ENCODE peak calls at places on chromosomes 16 and 17, in ten cellular contexts. One of them, this sample, is unnamed.

GRCh38 chr17:75250009-75250471 is 11.4 kb downstream of the GGA3 start:
- DNase-seq in amygdala: no peak
- DNase-seq in naive thymus-derived CD8-positive, alpha-beta T cell: peak; percentile 22
- DNase-seq in colonic mucosa: no peak
- DNase-seq in head of caudate nucleus: peak; percentile 82
- DNase-seq in WTC11: no peak
- DNase-seq in epithelial cell of esophagus: peak; percentile 70
- DNase-seq in stimulated activated CD4-positive, alpha-beta T cell treated with anti-CD3 and anti-CD28 coated beads, Interleukin-1b, Interleukin-23, amount 100 ng/mL, for 1 hour: peak; percentile 62
- DNase-seq in HEK293T: no peak
- DNase-seq in stimulated activated CD8-positive, alpha-beta memory T cell treated with anti-CD3 and anti-CD28 coated beads, Interleukin-15, amount 100 ng/mL, for 48 hours: peak; percentile 82
- DNase-seq in this sample: no peak

GRCh38 chr16:65024649-65025243 is 97.1 kb downstream of the CDH11 start:
- DNase-seq in head of caudate nucleus: no peak
- DNase-seq in HEK293T: no peak
- DNase-seq in stimulated activated CD8-positive, alpha-beta memory T cell treated with anti-CD3 and anti-CD28 coated beads, Interleukin-15, amount 100 ng/mL, for 48 hours: no peak
- DNase-seq in stimulated activated CD4-positive, alpha-beta T cell treated with anti-CD3 and anti-CD28 coated beads, Interleukin-1b, Interleukin-23, amount 100 ng/mL, for 1 hour: no peak
- DNase-seq in amygdala: no peak
- DNase-seq in colonic mucosa: no peak
- DNase-seq in epithelial cell of esophagus: peak; percentile 39
- DNase-seq in WTC11: no peak
- DNase-seq in naive thymus-derived CD8-positive, alpha-beta T cell: no peak
- DNase-seq in this sample: no peak

GRCh38 chr17:14922421-14922820 is 342.7 kb downstream of the PMP22 start:
- DNase-seq in stimulated activated CD8-positive, alpha-beta memory T cell treated with anti-CD3 and anti-CD28 coated beads, Interleukin-15, amount 100 ng/mL, for 48 hours: no peak
- DNase-seq in WTC11: no peak
- DNase-seq in naive thymus-derived CD8-positive, alpha-beta T cell: no peak
- DNase-seq in HEK293T: no peak
- DNase-seq in colonic mucosa: no peak
- DNase-seq in head of caudate nucleus: no peak
- DNase-seq in amygdala: peak; percentile 2
- DNase-seq in epithelial cell of esophagus: no peak
- DNase-seq in stimulated activated CD4-positive, alpha-beta T cell treated with anti-CD3 and anti-CD28 coated beads, Interleukin-1b, Interleukin-23, amount 100 ng/mL, for 1 hour: no peak
- DNase-seq in this sample: no peak

GRCh38 chr16:88478115-88478514 is 25.0 kb downstream of the ZFPM1 start:
- DNase-seq in amygdala: no peak
- DNase-seq in colonic mucosa: no peak
- DNase-seq in stimulated activated CD8-positive, alpha-beta memory T cell treated with anti-CD3 and anti-CD28 coated beads, Interleukin-15, amount 100 ng/mL, for 48 hours: no peak
- DNase-seq in head of caudate nucleus: no peak
- DNase-seq in naive thymus-derived CD8-positive, alpha-beta T cell: peak; percentile 59
- DNase-seq in epithelial cell of esophagus: no peak
- DNase-seq in stimulated activated CD4-positive, alpha-beta T cell treated with anti-CD3 and anti-CD28 coated beads, Interleukin-1b, Interleukin-23, amount 100 ng/mL, for 1 hour: no peak
- DNase-seq in HEK293T: no peak
- DNase-seq in WTC11: no peak
- DNase-seq in this sample: no peak

GRCh38 chr16:30472328-30472942 is at the start of gene ITGAL:
- DNase-seq in HEK293T: no peak
- DNase-seq in amygdala: no peak
- DNase-seq in epithelial cell of esophagus: peak; percentile 15
- DNase-seq in naive thymus-derived CD8-positive, alpha-beta T cell: peak; percentile 85
- DNase-seq in head of caudate nucleus: no peak
- DNase-seq in stimulated activated CD8-positive, alpha-beta memory T cell treated with anti-CD3 and anti-CD28 coated beads, Interleukin-15, amount 100 ng/mL, for 48 hours: peak; percentile 83
- DNase-seq in stimulated activated CD4-positive, alpha-beta T cell treated with anti-CD3 and anti-CD28 coated beads, Interleukin-1b, Interleukin-23, amount 100 ng/mL, for 1 hour: peak; percentile 58
- DNase-seq in WTC11: no peak
- DNase-seq in colonic mucosa: peak; percentile 46
- DNase-seq in this sample: no peak

GRCh38 chr16:70800306-70800705 is 652 bp downstream of the VAC14 start:
- DNase-seq in HEK293T: no peak
- DNase-seq in stimulated activated CD4-positive, alpha-beta T cell treated with anti-CD3 and anti-CD28 coated beads, Interleukin-1b, Interleukin-23, amount 100 ng/mL, for 1 hour: no peak
- DNase-seq in WTC11: no peak
- DNase-seq in stimulated activated CD8-positive, alpha-beta memory T cell treated with anti-CD3 and anti-CD28 coated beads, Interleukin-15, amount 100 ng/mL, for 48 hours: no peak
- DNase-seq in head of caudate nucleus: peak; percentile 14
- DNase-seq in colonic mucosa: no peak
- DNase-seq in amygdala: no peak
- DNase-seq in epithelial cell of esophagus: no peak
- DNase-seq in naive thymus-derived CD8-positive, alpha-beta T cell: peak; percentile 8
- DNase-seq in this sample: no peak

GRCh38 chr17:64992325-64992802 is 64.2 kb downstream of the GNA13 start:
- DNase-seq in naive thymus-derived CD8-positive, alpha-beta T cell: no peak
- DNase-seq in WTC11: no peak
- DNase-seq in stimulated activated CD8-positive, alpha-beta memory T cell treated with anti-CD3 and anti-CD28 coated beads, Interleukin-15, amount 100 ng/mL, for 48 hours: no peak
- DNase-seq in HEK293T: no peak
- DNase-seq in stimulated activated CD4-positive, alpha-beta T cell treated with anti-CD3 and anti-CD28 coated beads, Interleukin-1b, Interleukin-23, amount 100 ng/mL, for 1 hour: no peak
- DNase-seq in colonic mucosa: no peak
- DNase-seq in amygdala: no peak
- DNase-seq in epithelial cell of esophagus: peak; percentile 93
- DNase-seq in head of caudate nucleus: no peak
- DNase-seq in this sample: no peak

GRCh38 chr17:58092101-58092796 is 9.0 kb downstream of the DYNLL2 start:
- DNase-seq in epithelial cell of esophagus: no peak
- DNase-seq in naive thymus-derived CD8-positive, alpha-beta T cell: no peak
- DNase-seq in stimulated activated CD8-positive, alpha-beta memory T cell treated with anti-CD3 and anti-CD28 coated beads, Interleukin-15, amount 100 ng/mL, for 48 hours: no peak
- DNase-seq in HEK293T: no peak
- DNase-seq in head of caudate nucleus: no peak
- DNase-seq in WTC11: no peak
- DNase-seq in amygdala: no peak
- DNase-seq in colonic mucosa: no peak
- DNase-seq in stimulated activated CD4-positive, alpha-beta T cell treated with anti-CD3 and anti-CD28 coated beads, Interleukin-1b, Interleukin-23, amount 100 ng/mL, for 1 hour: no peak
- DNase-seq in this sample: no peak

GRCh38 chr16:89657442-89658220 is at the start of the genes CHMP1A and SPATA33:
- DNase-seq in HEK293T: peak; percentile 99
- DNase-seq in head of caudate nucleus: peak; percentile 84
- DNase-seq in naive thymus-derived CD8-positive, alpha-beta T cell: peak; percentile 95
- DNase-seq in epithelial cell of esophagus: peak; percentile 87
- DNase-seq in amygdala: peak; percentile 87
- DNase-seq in colonic mucosa: peak; percentile 90
- DNase-seq in stimulated activated CD4-positive, alpha-beta T cell treated with anti-CD3 and anti-CD28 coated beads, Interleukin-1b, Interleukin-23, amount 100 ng/mL, for 1 hour: peak; percentile 84
- DNase-seq in stimulated activated CD8-positive, alpha-beta memory T cell treated with anti-CD3 and anti-CD28 coated beads, Interleukin-15, amount 100 ng/mL, for 48 hours: peak; percentile 88
- DNase-seq in WTC11: peak; percentile 89
- DNase-seq in this sample: peak; percentile 79

GRCh38 chr17:39002991-39003715 is 36.0 kb upstream of the FBXO47 start:
- DNase-seq in stimulated activated CD8-positive, alpha-beta memory T cell treated with anti-CD3 and anti-CD28 coated beads, Interleukin-15, amount 100 ng/mL, for 48 hours: peak; percentile 10
- DNase-seq in naive thymus-derived CD8-positive, alpha-beta T cell: peak; percentile 72
- DNase-seq in WTC11: no peak
- DNase-seq in colonic mucosa: peak; percentile 55
- DNase-seq in head of caudate nucleus: peak; percentile 51
- DNase-seq in stimulated activated CD4-positive, alpha-beta T cell treated with anti-CD3 and anti-CD28 coated beads, Interleukin-1b, Interleukin-23, amount 100 ng/mL, for 1 hour: no peak
- DNase-seq in epithelial cell of esophagus: no peak
- DNase-seq in HEK293T: no peak
- DNase-seq in amygdala: no peak
- DNase-seq in this sample: no peak

GRCh38 chr17:1473170-1473569 is 17.1 kb upstream of the CRK start:
- DNase-seq in epithelial cell of esophagus: no peak
- DNase-seq in stimulated activated CD4-positive, alpha-beta T cell treated with anti-CD3 and anti-CD28 coated beads, Interleukin-1b, Interleukin-23, amount 100 ng/mL, for 1 hour: no peak
- DNase-seq in naive thymus-derived CD8-positive, alpha-beta T cell: peak; percentile 23
- DNase-seq in head of caudate nucleus: no peak
- DNase-seq in WTC11: peak; percentile 30
- DNase-seq in amygdala: no peak
- DNase-seq in stimulated activated CD8-positive, alpha-beta memory T cell treated with anti-CD3 and anti-CD28 coated beads, Interleukin-15, amount 100 ng/mL, for 48 hours: no peak
- DNase-seq in colonic mucosa: no peak
- DNase-seq in HEK293T: no peak
- DNase-seq in this sample: no peak

GRCh38 chr16:55508941-55509920 is at the start of gene LPCAT2:
- DNase-seq in amygdala: peak; percentile 56
- DNase-seq in colonic mucosa: peak; percentile 94
- DNase-seq in epithelial cell of esophagus: peak; percentile 91
- DNase-seq in HEK293T: peak; percentile 95
- DNase-seq in stimulated activated CD4-positive, alpha-beta T cell treated with anti-CD3 and anti-CD28 coated beads, Interleukin-1b, Interleukin-23, amount 100 ng/mL, for 1 hour: peak; percentile 19
- DNase-seq in WTC11: peak; percentile 95
- DNase-seq in naive thymus-derived CD8-positive, alpha-beta T cell: no peak
- DNase-seq in stimulated activated CD8-positive, alpha-beta memory T cell treated with anti-CD3 and anti-CD28 coated beads, Interleukin-15, amount 100 ng/mL, for 48 hours: peak; percentile 30
- DNase-seq in head of caudate nucleus: peak; percentile 70
- DNase-seq in this sample: peak; percentile 75

GRCh38 chr17:70621593-70621992 is 452.3 kb downstream of the KCNJ2 start:
- DNase-seq in naive thymus-derived CD8-positive, alpha-beta T cell: no peak
- DNase-seq in stimulated activated CD8-positive, alpha-beta memory T cell treated with anti-CD3 and anti-CD28 coated beads, Interleukin-15, amount 100 ng/mL, for 48 hours: no peak
- DNase-seq in stimulated activated CD4-positive, alpha-beta T cell treated with anti-CD3 and anti-CD28 coated beads, Interleukin-1b, Interleukin-23, amount 100 ng/mL, for 1 hour: no peak
- DNase-seq in head of caudate nucleus: no peak
- DNase-seq in epithelial cell of esophagus: no peak
- DNase-seq in HEK293T: no peak
- DNase-seq in colonic mucosa: no peak
- DNase-seq in amygdala: peak; percentile 24
- DNase-seq in WTC11: no peak
- DNase-seq in this sample: no peak

GRCh38 chr16:67082891-67083290 is 26.9 kb upstream of the PHAF1 start:
- DNase-seq in WTC11: no peak
- DNase-seq in epithelial cell of esophagus: no peak
- DNase-seq in head of caudate nucleus: no peak
- DNase-seq in stimulated activated CD8-positive, alpha-beta memory T cell treated with anti-CD3 and anti-CD28 coated beads, Interleukin-15, amount 100 ng/mL, for 48 hours: no peak
- DNase-seq in stimulated activated CD4-positive, alpha-beta T cell treated with anti-CD3 and anti-CD28 coated beads, Interleukin-1b, Interleukin-23, amount 100 ng/mL, for 1 hour: no peak
- DNase-seq in amygdala: no peak
- DNase-seq in HEK293T: no peak
- DNase-seq in naive thymus-derived CD8-positive, alpha-beta T cell: no peak
- DNase-seq in colonic mucosa: no peak
- DNase-seq in this sample: no peak

GRCh38 chr17:8264320-8264719 is 15.2 kb downstream of the PFAS start:
- DNase-seq in epithelial cell of esophagus: no peak
- DNase-seq in stimulated activated CD4-positive, alpha-beta T cell treated with anti-CD3 and anti-CD28 coated beads, Interleukin-1b, Interleukin-23, amount 100 ng/mL, for 1 hour: no peak
- DNase-seq in WTC11: no peak
- DNase-seq in naive thymus-derived CD8-positive, alpha-beta T cell: no peak
- DNase-seq in amygdala: no peak
- DNase-seq in head of caudate nucleus: no peak
- DNase-seq in colonic mucosa: no peak
- DNase-seq in stimulated activated CD8-positive, alpha-beta memory T cell treated with anti-CD3 and anti-CD28 coated beads, Interleukin-15, amount 100 ng/mL, for 48 hours: no peak
- DNase-seq in HEK293T: no peak
- DNase-seq in this sample: no peak

GRCh38 chr16:6193718-6194117 is 1096.1 kb upstream of the EEF2KMT start:
- DNase-seq in stimulated activated CD8-positive, alpha-beta memory T cell treated with anti-CD3 and anti-CD28 coated beads, Interleukin-15, amount 100 ng/mL, for 48 hours: no peak
- DNase-seq in head of caudate nucleus: no peak
- DNase-seq in HEK293T: no peak
- DNase-seq in epithelial cell of esophagus: peak; percentile 45
- DNase-seq in amygdala: no peak
- DNase-seq in naive thymus-derived CD8-positive, alpha-beta T cell: no peak
- DNase-seq in colonic mucosa: peak; percentile 28
- DNase-seq in stimulated activated CD4-positive, alpha-beta T cell treated with anti-CD3 and anti-CD28 coated beads, Interleukin-1b, Interleukin-23, amount 100 ng/mL, for 1 hour: no peak
- DNase-seq in WTC11: no peak
- DNase-seq in this sample: no peak

GRCh38 chr17:48215583-48216139 is 108.1 kb downstream of the SNX11 start:
- DNase-seq in head of caudate nucleus: no peak
- DNase-seq in stimulated activated CD4-positive, alpha-beta T cell treated with anti-CD3 and anti-CD28 coated beads, Interleukin-1b, Interleukin-23, amount 100 ng/mL, for 1 hour: no peak
- DNase-seq in amygdala: no peak
- DNase-seq in stimulated activated CD8-positive, alpha-beta memory T cell treated with anti-CD3 and anti-CD28 coated beads, Interleukin-15, amount 100 ng/mL, for 48 hours: no peak
- DNase-seq in WTC11: peak; percentile 49
- DNase-seq in HEK293T: peak; percentile 75
- DNase-seq in naive thymus-derived CD8-positive, alpha-beta T cell: no peak
- DNase-seq in epithelial cell of esophagus: peak; percentile 58
- DNase-seq in colonic mucosa: peak; percentile 26
- DNase-seq in this sample: peak; percentile 50

GRCh38 chr17:7280519-7281073 is 922 bp upstream of the SLC2A4 start:
- DNase-seq in head of caudate nucleus: peak; percentile 66
- DNase-seq in epithelial cell of esophagus: peak; percentile 91
- DNase-seq in naive thymus-derived CD8-positive, alpha-beta T cell: peak; percentile 89
- DNase-seq in stimulated activated CD8-positive, alpha-beta memory T cell treated with anti-CD3 and anti-CD28 coated beads, Interleukin-15, amount 100 ng/mL, for 48 hours: peak; percentile 74
- DNase-seq in amygdala: peak; percentile 69
- DNase-seq in HEK293T: peak; percentile 86
- DNase-seq in stimulated activated CD4-positive, alpha-beta T cell treated with anti-CD3 and anti-CD28 coated beads, Interleukin-1b, Interleukin-23, amount 100 ng/mL, for 1 hour: peak; percentile 76
- DNase-seq in WTC11: peak; percentile 95
- DNase-seq in colonic mucosa: peak; percentile 91
- DNase-seq in this sample: peak; percentile 85

This sample was measured in HAP-1.